ENCODE peak calls at places on chromosomes 2 and 18, in eight cellular contexts. O is ACHN; E is activated CD4-positive, alpha-beta T cell treated with anti-CD3 and anti-CD28 coated beads for 36 hours; J is cerebellum; N is WTC11; R is IMR-90; T is NCI-H2081; U is K562. W is an unnamed sample.

GRCh38 chr2:126187665-126188064 is 468.3 kb upstream of the GYPC start:
- DNase-seq in N (no peak), E (no peak), T (no peak), U (no peak), R (no peak), O (no peak), J (no peak), W (no peak)

GRCh38 chr2:201807452-201807980 is 1.2 kb downstream of the CDK15 start:
- DNase-seq in N (no peak), T (no peak), O (no peak), J (no peak), E (no peak), U (no peak), R (peak; percentile 63), W (peak; percentile 38)

GRCh38 chr2:138521821-138522220 is 20.3 kb downstream of the SPOPL start:
- DNase-seq in U (no peak), O (no peak), T (no peak), J (no peak), R (no peak), N (no peak), E (no peak), W (no peak)

GRCh38 chr18:10477863-10478260 is 23.4 kb downstream of the APCDD1 start:
- DNase-seq in T (no peak), N (no peak), R (no peak), O (no peak), U (no peak), J (no peak), E (no peak), W (no peak)

GRCh38 chr2:10303174-10303633 is 500 bp downstream of the HPCAL1 start:
- DNase-seq in T (no peak), U (no peak), N (no peak), E (no peak), O (no peak), J (no peak), R (no peak), W (no peak)

GRCh38 chr2:208671312-208671711 is 264.7 kb downstream of the PTH2R start:
- DNase-seq in E (no peak), O (no peak), U (no peak), N (no peak), R (no peak), T (no peak), J (no peak), W (no peak)

GRCh38 chr18:8478166-8478967 is 130.9 kb upstream of the RAB12 start:
- DNase-seq in T (peak; percentile 49), J (peak; percentile 42), E (peak; percentile 81), O (peak; percentile 57), U (peak; percentile 91), N (peak; percentile 93), R (peak; percentile 34), W (no peak)

GRCh38 chr2:96651793-96652192 is 9.2 kb downstream of the FER1L5 start:
- DNase-seq in T (no peak), O (no peak), N (no peak), R (no peak), J (no peak), U (no peak), E (no peak), W (no peak)

GRCh38 chr18:31321719-31322118 is 3.8 kb downstream of the DSG1 start:
- DNase-seq in N (no peak), E (no peak), O (no peak), J (no peak), R (no peak), T (no peak), U (no peak), W (no peak)

GRCh38 chr2:107542314-107542740 is 284.4 kb upstream of the RGPD4 start:
- DNase-seq in T (no peak), U (no peak), O (no peak), E (no peak), R (no peak), J (no peak), N (peak; percentile 23), W (no peak)

GRCh38 chr2:98381494-98381893 is 35.2 kb downstream of the CNGA3 start:
- DNase-seq in T (no peak), J (no peak), R (no peak), O (no peak), E (no peak), U (no peak), N (no peak), W (no peak)

GRCh38 chr2:216057688-216058193 is 23.9 kb downstream of the PECR start:
- DNase-seq in N (no peak), T (no peak), E (peak; percentile 72), R (peak; percentile 70), U (no peak), O (peak; percentile 99), J (no peak), W (no peak)

GRCh38 chr2:11945139-11946126 is 199.0 kb downstream of the LPIN1 start:
- DNase-seq in O (no peak), N (no peak), E (peak; percentile 40), R (no peak), T (no peak), J (no peak), U (no peak), W (no peak)

GRCh38 chr2:11933854-11934253 is 187.4 kb downstream of the LPIN1 start:
- DNase-seq in O (no peak), J (no peak), U (no peak), E (no peak), R (no peak), T (no peak), N (no peak), W (no peak)

GRCh38 chr2:215764441-215765048 is 248.8 kb downstream of the MREG start:
- DNase-seq in R (peak; percentile 90), E (no peak), O (no peak), N (no peak), T (no peak), U (peak; percentile 14), J (no peak), W (no peak)

GRCh38 chr18:64854112-64854511 is 705.2 kb upstream of the LINC00305 start:
- DNase-seq in O (no peak), T (no peak), E (no peak), J (no peak), U (no peak), N (no peak), R (no peak), W (no peak)

GRCh38 chr2:159936471-159936870 is 125.9 kb downstream of the PLA2R1 start:
- DNase-seq in T (no peak), U (peak; percentile 40), O (peak; percentile 25), N (peak; percentile 15), R (no peak), E (no peak), J (no peak), W (no peak)

GRCh38 chr2:816278-816677 is 134.4 kb upstream of the SNTG2 start:
- DNase-seq in E (no peak), R (no peak), O (no peak), T (no peak), J (no peak), N (no peak), U (no peak), W (no peak)

GRCh38 chr2:229610359-229610758 is 104.0 kb downstream of the DNER start:
- DNase-seq in T (no peak), E (no peak), J (no peak), R (peak; percentile 42), U (no peak), N (no peak), O (no peak), W (no peak)

GRCh38 chr2:157720504-157720903 is 91.8 kb upstream of the ACVR1C start:
- DNase-seq in T (no peak), N (no peak), O (no peak), U (no peak), J (no peak), E (no peak), R (no peak), W (no peak)